ENCODE peak calls at places on chromosomes 7 and 10, in four cellular contexts. L is EH, K is cardiac septum, U is HEK293T. F is an unnamed sample.

GRCh38 chr10:90276894-90277447 is 575.6 kb downstream of the KIF20B start:
- DNase-seq in L (peak), K (no peak), U (no peak), F (no peak)

GRCh38 chr7:69811682-69812344 is 213.5 kb downstream of the AUTS2 start:
- DNase-seq in L (no peak), K (no peak), U (no peak), F (no peak)

GRCh38 chr7:156609010-156609877 is 31.3 kb upstream of the RNF32 start:
- DNase-seq in L (no peak), K (no peak), U (no peak), F (no peak)

GRCh38 chr7:157979631-157980340 is 607.8 kb downstream of the PTPRN2 start:
- DNase-seq in L (no peak), K (peak), U (no peak), F (peak)

GRCh38 chr7:219581-220150 is 27.3 kb downstream of the FAM20C start:
- DNase-seq in L (no peak), K (no peak), U (no peak), F (no peak)

GRCh38 chr10:113716109-113717010 is 35.1 kb upstream of the PLEKHS1 start:
- DNase-seq in L (no peak), K (no peak), U (no peak), F (no peak)

GRCh38 chr10:15879058-15879457 is 18.8 kb upstream of the MINDY3 start:
- DNase-seq in L (peak), K (no peak), U (peak), F (no peak)

GRCh38 chr10:31011017-31011659 is 20.5 kb downstream of the ZNF438 start:
- DNase-seq in L (no peak), K (no peak), U (no peak), F (no peak)

GRCh38 chr7:148670374-148670773 is 28.3 kb upstream of the CUL1 start:
- DNase-seq in L (no peak), K (no peak), U (no peak), F (no peak)

F was measured in posterior vena cava.